ENCODE peak calls at places on chromosomes 6 and 20, in eight cellular contexts. S is activated gamma-delta T cell treated with Interleukin-2 at 50 U/mL for 16 hours, T is GM12865, Z is NCI-H510A treated with DMSO at 0.1 percent for 48 hours, N is kidney tubule cell, M is mammary epithelial cell, C is DMS53, E is mesothelial cell of epicardium. Y is an unnamed sample.

GRCh38 chr6:88709819-88710246 is 253.6 kb downstream of the RNGTT start:
- DNase-seq in S (no peak), T (no peak), Z (no peak), N (no peak), M (no peak), C (no peak), E (no peak), Y (no peak)

GRCh38 chr6:112189494-112189893 is 64.9 kb downstream of the LAMA4 start:
- DNase-seq in S (no peak), T (no peak), Z (no peak), N (peak), M (no peak), C (no peak), E (no peak), Y (no peak)

GRCh38 chr6:3664641-3665041 is 86.9 kb downstream of the PXDC1 start:
- DNase-seq in S (no peak), T (no peak), Z (no peak), N (peak), M (no peak), C (no peak), E (no peak), Y (no peak)

GRCh38 chr20:19936801-19937583 is 80.2 kb upstream of the NAA20 start:
- DNase-seq in S (no peak), T (peak), Z (no peak), N (no peak), M (peak), C (no peak), E (no peak), Y (no peak)

GRCh38 chr6:146697921-146698320 is 99.1 kb downstream of the ADGB start:
- DNase-seq in S (no peak), T (no peak), Z (no peak), N (no peak), M (no peak), C (no peak), E (no peak), Y (no peak)

GRCh38 chr20:34621383-34622367 is 55.2 kb downstream of the PIGU start:
- DNase-seq in S (no peak), T (no peak), Z (no peak), N (no peak), M (peak), C (peak), E (no peak), Y (no peak)

GRCh38 chr20:63134201-63134612 is 81.7 kb downstream of the YTHDF1 start:
- DNase-seq in S (no peak), T (peak), Z (no peak), N (no peak), M (no peak), C (no peak), E (peak), Y (no peak)

GRCh38 chr6:119128252-119128912 is 49.9 kb upstream of the FAM184A start:
- DNase-seq in S (no peak), T (no peak), Z (no peak), N (no peak), M (no peak), C (no peak), E (no peak), Y (no peak)

GRCh38 chr6:1771324-1771723 is 161.6 kb downstream of the FOXC1 start:
- DNase-seq in S (peak), T (peak), Z (peak), N (peak), M (peak), C (peak), E (no peak), Y (peak)

GRCh38 chr6:150579611-150580010 is 20.1 kb upstream of the PLEKHG1 start:
- DNase-seq in S (no peak), T (no peak), Z (no peak), N (no peak), M (no peak), C (no peak), E (no peak), Y (no peak)

GRCh38 chr6:89148016-89148750 is 2.3 kb downstream of the PM20D2 start:
- DNase-seq in S (no peak), T (no peak), Z (no peak), N (peak), M (no peak), C (no peak), E (no peak), Y (peak)

Y was measured in activated CD8-positive, alpha-beta memory T cell treated with anti-CD3 and anti-CD28 coated beads, Interleukin-2, amount 50 U/mL, for 4 hours.